ENCODE peak calls at places on chromosomes 4 and X, in four cellular contexts. E is stimulated activated CD4-positive, alpha-beta T cell treated with anti-CD3 and anti-CD28 coated beads, Interleukin-4, amount 100 ng/mL, for 48 hours; Y is KBM-7; J is mucosa of descending colon. C is an unnamed sample.

GRCh38 chrX:1491851-1492349 is 39.2 kb upstream of the ASMTL start:
- DNase-seq in J (no peak), E (peak), Y (peak), C (peak)

GRCh38 chrX:72045552-72046277 is 86.0 kb downstream of the RTL5 start:
- DNase-seq in Y (no peak), J (no peak), E (no peak), C (no peak)

GRCh38 chr4:113256946-113257345 is 207.5 kb downstream of the ANK2 start:
- DNase-seq in E (no peak), Y (no peak), J (no peak), C (no peak)

GRCh38 chr4:177293208-177294018 is 16.3 kb upstream of the NEIL3 start:
- DNase-seq in E (no peak), Y (no peak), J (no peak), C (no peak)

GRCh38 chr4:6929735-6930464 is 20.3 kb downstream of the TBC1D14 start:
- DNase-seq in J (no peak), Y (peak), E (no peak), C (no peak)

GRCh38 chr4:83771113-83771705 is 235.3 kb downstream of the GPAT3 start:
- DNase-seq in E (no peak), J (no peak), Y (peak), C (peak)

GRCh38 chr4:47562297-47562696 is 77.2 kb downstream of the ATP10D start:
- DNase-seq in J (no peak), Y (peak), E (no peak), C (no peak)

GRCh38 chr4:103091601-103092223 is 7.9 kb downstream of the BDH2 start:
- DNase-seq in J (no peak), Y (peak), E (no peak), C (no peak)

GRCh38 chr4:118410143-118410542 is 57.3 kb upstream of the PRSS12 start:
- DNase-seq in Y (no peak), E (no peak), J (no peak), C (no peak)

GRCh38 chr4:72489267-72489666 is 79.8 kb downstream of the ADAMTS3 start:
- DNase-seq in Y (no peak), J (no peak), E (no peak), C (no peak)

GRCh38 chr4:107037188-107037587 is 1.1 kb upstream of the DKK2 start:
- DNase-seq in Y (peak), J (peak), E (no peak), C (peak)

GRCh38 chr4:142407569-142407968 is 438.5 kb downstream of the INPP4B start:
- DNase-seq in Y (no peak), E (no peak), J (no peak), C (no peak)

GRCh38 chr4:119238068-119238722 is 25.7 kb downstream of the USP53 start:
- DNase-seq in J (no peak), E (no peak), Y (no peak), C (no peak)

GRCh38 chrX:21947671-21948070 is 7.2 kb downstream of the SMS start:
- DNase-seq in J (no peak), E (no peak), Y (no peak), C (no peak)

GRCh38 chrX:150198776-150199175 is 164.3 kb upstream of the MAMLD1 start:
- DNase-seq in J (no peak), E (no peak), Y (no peak), C (no peak)

GRCh38 chrX:69149466-69150293 is 15.6 kb downstream of the PJA1 start:
- DNase-seq in J (no peak), Y (no peak), E (no peak), C (no peak)

GRCh38 chr4:20367446-20367845 is 115.7 kb downstream of the SLIT2 start:
- DNase-seq in J (no peak), Y (no peak), E (no peak), C (no peak)

GRCh38 chr4:173272987-173273386 is 61.2 kb downstream of the HMGB2 start:
- DNase-seq in J (no peak), Y (no peak), E (no peak), C (no peak)

GRCh38 chr4:28973591-28974350 is 1746.4 kb upstream of the PCDH7 start:
- DNase-seq in E (no peak), Y (no peak), J (no peak), C (no peak)

GRCh38 chr4:109801895-109802319 is at the start of gene CFI:
- DNase-seq in Y (no peak), J (no peak), E (no peak), C (no peak)

GRCh38 chr4:112546476-112546875 is 30.5 kb upstream of the NEUROG2 start:
- DNase-seq in E (no peak), J (no peak), Y (no peak), C (no peak)

GRCh38 chrX:13761606-13762005 is 27.1 kb downstream of the OFD1 start:
- DNase-seq in Y (no peak), J (no peak), E (no peak), C (no peak)

GRCh38 chr4:151688003-151688784 is 72.6 kb downstream of the GATB start:
- DNase-seq in E (no peak), J (no peak), Y (no peak), C (no peak)

GRCh38 chrX:40279762-40280161 is 182.0 kb upstream of the BCOR start:
- DNase-seq in E (no peak), Y (no peak), J (no peak), C (no peak)

C was measured in H1.